ENCODE peak calls at places on chromosomes 12 and 14, in eight cellular contexts. One of them, this sample, is unnamed.

GRCh38 chr14:89185919-89186849 is 230.8 kb downstream of the FOXN3 start:
- DNase-seq in left lung: no peak
- DNase-seq in mucosa of descending colon: no peak
- DNase-seq in cardiac muscle cell: peak
- DNase-seq in AG09309: peak
- DNase-seq in epithelial cell of esophagus: peak
- DNase-seq in AG04450: peak
- DNase-seq in heart right ventricle: no peak
- DNase-seq in this sample: peak

GRCh38 chr12:9329019-9329418 is 120.8 kb upstream of the PZP start:
- DNase-seq in mucosa of descending colon: no peak
- DNase-seq in AG09309: no peak
- DNase-seq in epithelial cell of esophagus: no peak
- DNase-seq in AG04450: no peak
- DNase-seq in left lung: no peak
- DNase-seq in cardiac muscle cell: no peak
- DNase-seq in heart right ventricle: no peak
- DNase-seq in this sample: no peak

GRCh38 chr14:68792830-68793733 is at the start of gene ZFP36L1:
- DNase-seq in AG04450: peak
- DNase-seq in epithelial cell of esophagus: peak
- DNase-seq in left lung: peak
- DNase-seq in mucosa of descending colon: peak
- DNase-seq in heart right ventricle: peak
- DNase-seq in cardiac muscle cell: peak
- DNase-seq in AG09309: peak
- DNase-seq in this sample: peak

GRCh38 chr14:74525361-74525851 is 31.8 kb downstream of the ISCA2 start:
- DNase-seq in AG04450: no peak
- DNase-seq in heart right ventricle: no peak
- DNase-seq in epithelial cell of esophagus: no peak
- DNase-seq in cardiac muscle cell: no peak
- DNase-seq in left lung: no peak
- DNase-seq in mucosa of descending colon: no peak
- DNase-seq in AG09309: no peak
- DNase-seq in this sample: no peak

GRCh38 chr12:48946206-48946605 is 11.1 kb downstream of the ARF3 start:
- DNase-seq in AG09309: no peak
- DNase-seq in epithelial cell of esophagus: no peak
- DNase-seq in heart right ventricle: no peak
- DNase-seq in AG04450: peak
- DNase-seq in left lung: no peak
- DNase-seq in mucosa of descending colon: no peak
- DNase-seq in cardiac muscle cell: peak
- DNase-seq in this sample: peak

GRCh38 chr12:121494093-121494787 is 86.6 kb downstream of the KDM2B start:
- DNase-seq in mucosa of descending colon: no peak
- DNase-seq in epithelial cell of esophagus: peak
- DNase-seq in cardiac muscle cell: peak
- DNase-seq in heart right ventricle: peak
- DNase-seq in left lung: peak
- DNase-seq in AG09309: no peak
- DNase-seq in AG04450: peak
- DNase-seq in this sample: no peak

GRCh38 chr12:47373554-47374150 is 293.9 kb upstream of the AMIGO2 start:
- DNase-seq in AG09309: no peak
- DNase-seq in cardiac muscle cell: no peak
- DNase-seq in left lung: no peak
- DNase-seq in AG04450: no peak
- DNase-seq in heart right ventricle: no peak
- DNase-seq in mucosa of descending colon: no peak
- DNase-seq in epithelial cell of esophagus: no peak
- DNase-seq in this sample: no peak

GRCh38 chr12:66014818-66015217 is 115.7 kb downstream of the LLPH start:
- DNase-seq in cardiac muscle cell: peak
- DNase-seq in epithelial cell of esophagus: peak
- DNase-seq in AG04450: peak
- DNase-seq in AG09309: peak
- DNase-seq in left lung: no peak
- DNase-seq in heart right ventricle: no peak
- DNase-seq in mucosa of descending colon: no peak
- DNase-seq in this sample: no peak

GRCh38 chr12:79347852-79348251 is 342.9 kb downstream of the PAWR start:
- DNase-seq in heart right ventricle: no peak
- DNase-seq in epithelial cell of esophagus: no peak
- DNase-seq in AG09309: no peak
- DNase-seq in left lung: no peak
- DNase-seq in cardiac muscle cell: no peak
- DNase-seq in AG04450: no peak
- DNase-seq in mucosa of descending colon: no peak
- DNase-seq in this sample: no peak

DNA sequence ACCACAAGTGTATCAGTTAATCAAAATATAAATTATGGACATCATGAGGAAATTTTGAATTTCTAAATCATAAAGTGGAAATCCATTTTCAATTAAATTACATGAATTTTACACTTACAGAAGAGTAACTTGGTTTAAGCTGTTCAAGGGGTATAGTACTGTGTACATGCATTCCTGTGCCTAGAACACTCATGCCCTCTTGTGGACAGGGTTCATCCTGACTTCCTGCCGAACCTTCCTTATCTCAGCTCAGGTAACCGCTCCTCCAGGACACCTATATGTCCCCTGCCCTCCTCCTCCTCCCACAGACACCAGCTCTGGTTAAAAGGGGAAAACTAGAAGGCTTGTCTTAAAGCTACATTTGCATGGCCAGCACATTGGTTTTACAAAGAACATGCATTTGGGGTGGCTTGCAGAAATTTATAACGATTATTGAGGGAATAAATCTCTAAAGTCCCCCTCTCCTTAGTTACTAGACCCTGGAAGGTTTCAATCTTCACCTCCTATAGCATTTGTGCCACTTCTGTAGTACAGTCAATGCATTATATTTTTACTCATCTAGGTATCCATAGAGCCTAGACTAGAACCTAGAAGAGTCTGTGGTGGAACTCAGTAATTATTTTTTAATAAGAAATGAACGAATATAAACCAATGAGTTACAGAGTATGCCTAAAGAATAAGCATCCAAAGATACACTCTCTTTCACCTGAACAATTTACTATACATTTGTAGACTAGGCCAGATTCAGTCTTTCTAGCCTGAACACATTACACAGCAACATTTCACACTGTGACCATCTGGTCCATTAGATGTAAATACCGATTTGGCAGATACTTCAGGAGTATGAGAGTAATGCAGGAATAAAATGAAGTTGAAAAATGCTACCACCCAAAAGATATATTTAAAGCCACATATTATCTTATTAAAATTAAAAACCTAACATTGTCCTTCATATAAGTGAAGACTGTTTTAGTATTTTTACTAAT is 345.6 kb downstream of the PAWR start:
- DNase-seq in cardiac muscle cell: peak
- DNase-seq in heart right ventricle: peak
- DNase-seq in left lung: no peak
- DNase-seq in mucosa of descending colon: no peak
- DNase-seq in epithelial cell of esophagus: peak
- DNase-seq in AG04450: no peak
- DNase-seq in AG09309: no peak
- DNase-seq in this sample: peak
- TF ChIP-seq CTCF in cardiac muscle cell: peak
- TF ChIP-seq CTCF in heart right ventricle: peak
- TF ChIP-seq CTCF in left lung: peak
- TF ChIP-seq CTCF in mucosa of descending colon: no peak
- TF ChIP-seq CTCF in epithelial cell of esophagus: peak
- TF ChIP-seq CTCF in AG04450: peak
- TF ChIP-seq CTCF in AG09309: peak
- TF ChIP-seq CTCF in this sample: peak

GRCh38 chr14:61346221-61346620 is 24.8 kb downstream of the PRKCH start:
- DNase-seq in heart right ventricle: no peak
- DNase-seq in cardiac muscle cell: no peak
- DNase-seq in mucosa of descending colon: no peak
- DNase-seq in AG09309: no peak
- DNase-seq in left lung: no peak
- DNase-seq in epithelial cell of esophagus: peak
- DNase-seq in AG04450: no peak
- DNase-seq in this sample: no peak

GRCh38 chr14:61343991-61344405 is 22.6 kb downstream of the PRKCH start:
- DNase-seq in cardiac muscle cell: no peak
- DNase-seq in epithelial cell of esophagus: no peak
- DNase-seq in mucosa of descending colon: no peak
- DNase-seq in AG09309: no peak
- DNase-seq in left lung: no peak
- DNase-seq in heart right ventricle: no peak
- DNase-seq in AG04450: no peak
- DNase-seq in this sample: no peak

GRCh38 chr14:61343471-61343870 is 22.1 kb downstream of the PRKCH start:
- DNase-seq in mucosa of descending colon: no peak
- DNase-seq in epithelial cell of esophagus: peak
- DNase-seq in AG09309: no peak
- DNase-seq in AG04450: no peak
- DNase-seq in cardiac muscle cell: peak
- DNase-seq in left lung: no peak
- DNase-seq in heart right ventricle: no peak
- DNase-seq in this sample: no peak

GRCh38 chr14:61344437-61345143 is 23.2 kb downstream of the PRKCH start:
- DNase-seq in left lung: no peak
- DNase-seq in AG09309: no peak
- DNase-seq in cardiac muscle cell: no peak
- DNase-seq in heart right ventricle: no peak
- DNase-seq in epithelial cell of esophagus: no peak
- DNase-seq in mucosa of descending colon: no peak
- DNase-seq in AG04450: no peak
- DNase-seq in this sample: no peak

GRCh38 chr14:61345144-61345482 is 23.7 kb downstream of the PRKCH start:
- DNase-seq in mucosa of descending colon: no peak
- DNase-seq in AG09309: no peak
- DNase-seq in AG04450: no peak
- DNase-seq in left lung: no peak
- DNase-seq in heart right ventricle: no peak
- DNase-seq in cardiac muscle cell: no peak
- DNase-seq in epithelial cell of esophagus: no peak
- DNase-seq in this sample: no peak
- H3K4me3 ChIP-seq in mucosa of descending colon: no peak
- H3K4me3 ChIP-seq in AG09309: no peak
- H3K4me3 ChIP-seq in AG04450: no peak
- H3K4me3 ChIP-seq in left lung: no peak
- H3K4me3 ChIP-seq in heart right ventricle: no peak
- H3K4me3 ChIP-seq in cardiac muscle cell: no peak
- H3K4me3 ChIP-seq in epithelial cell of esophagus: no peak
- H3K4me3 ChIP-seq in this sample: no peak

GRCh38 chr12:112217647-112218046 is 92.3 kb downstream of the TRAFD1 start:
- DNase-seq in AG09309: no peak
- DNase-seq in heart right ventricle: no peak
- DNase-seq in cardiac muscle cell: no peak
- DNase-seq in left lung: no peak
- DNase-seq in AG04450: no peak
- DNase-seq in mucosa of descending colon: no peak
- DNase-seq in epithelial cell of esophagus: no peak
- DNase-seq in this sample: no peak

GRCh38 chr12:112216223-112216622 is 90.9 kb downstream of the TRAFD1 start:
- DNase-seq in mucosa of descending colon: no peak
- DNase-seq in cardiac muscle cell: no peak
- DNase-seq in epithelial cell of esophagus: no peak
- DNase-seq in AG04450: no peak
- DNase-seq in heart right ventricle: no peak
- DNase-seq in left lung: no peak
- DNase-seq in AG09309: no peak
- DNase-seq in this sample: no peak

GRCh38 chr12:112214064-112214463 is 88.7 kb downstream of the TRAFD1 start:
- DNase-seq in heart right ventricle: no peak
- DNase-seq in epithelial cell of esophagus: no peak
- DNase-seq in cardiac muscle cell: peak
- DNase-seq in mucosa of descending colon: no peak
- DNase-seq in left lung: no peak
- DNase-seq in AG09309: peak
- DNase-seq in AG04450: no peak
- DNase-seq in this sample: no peak

GRCh38 chr12:112218150-112218549 is 92.8 kb downstream of the TRAFD1 start:
- DNase-seq in epithelial cell of esophagus: peak
- DNase-seq in left lung: no peak
- DNase-seq in mucosa of descending colon: no peak
- DNase-seq in heart right ventricle: no peak
- DNase-seq in AG09309: no peak
- DNase-seq in AG04450: no peak
- DNase-seq in cardiac muscle cell: peak
- DNase-seq in this sample: no peak

DNA sequence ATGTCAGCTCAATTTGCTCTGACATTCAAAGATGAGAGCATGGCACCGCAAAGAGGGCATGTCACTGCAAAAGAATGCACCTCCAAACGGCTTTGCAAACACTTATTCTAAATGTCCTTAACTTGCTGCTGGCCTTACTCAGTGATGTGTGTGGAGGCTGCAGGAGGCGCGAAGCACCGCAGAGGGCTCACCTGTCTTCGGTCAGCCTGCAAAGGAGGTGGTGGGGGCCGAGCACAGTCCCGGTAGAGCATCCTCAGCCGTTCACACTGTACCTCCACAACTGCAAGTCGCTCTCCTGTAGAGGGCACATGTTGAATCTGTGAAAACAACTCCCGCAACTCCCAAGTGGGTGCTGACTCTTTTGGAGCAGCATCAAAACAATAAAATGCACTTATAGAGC is 93.8 kb downstream of the TRAFD1 start:
- DNase-seq in AG09309: no peak
- DNase-seq in AG04450: no peak
- DNase-seq in epithelial cell of esophagus: no peak
- DNase-seq in cardiac muscle cell: no peak
- DNase-seq in mucosa of descending colon: no peak
- DNase-seq in heart right ventricle: no peak
- DNase-seq in left lung: no peak
- DNase-seq in this sample: no peak
- TF ChIP-seq CTCF in AG09309: no peak
- TF ChIP-seq CTCF in AG04450: peak
- TF ChIP-seq CTCF in epithelial cell of esophagus: no peak
- TF ChIP-seq CTCF in cardiac muscle cell: no peak
- TF ChIP-seq CTCF in mucosa of descending colon: no peak
- TF ChIP-seq CTCF in heart right ventricle: no peak
- TF ChIP-seq CTCF in left lung: no peak
- TF ChIP-seq CTCF in this sample: no peak

GRCh38 chr14:73386342-73386741 is 72.0 kb downstream of the NUMB start:
- DNase-seq in AG04450: no peak
- DNase-seq in left lung: no peak
- DNase-seq in mucosa of descending colon: no peak
- DNase-seq in epithelial cell of esophagus: no peak
- DNase-seq in AG09309: no peak
- DNase-seq in heart right ventricle: no peak
- DNase-seq in cardiac muscle cell: peak
- DNase-seq in this sample: no peak

GRCh38 chr14:73381379-73382013 is 76.8 kb downstream of the NUMB start:
- DNase-seq in left lung: no peak
- DNase-seq in mucosa of descending colon: no peak
- DNase-seq in AG09309: no peak
- DNase-seq in heart right ventricle: no peak
- DNase-seq in epithelial cell of esophagus: peak
- DNase-seq in AG04450: no peak
- DNase-seq in cardiac muscle cell: no peak
- DNase-seq in this sample: no peak

GRCh38 chr14:73383356-73383755 is 75.0 kb downstream of the NUMB start:
- DNase-seq in left lung: no peak
- DNase-seq in cardiac muscle cell: no peak
- DNase-seq in AG09309: no peak
- DNase-seq in AG04450: no peak
- DNase-seq in heart right ventricle: no peak
- DNase-seq in epithelial cell of esophagus: no peak
- DNase-seq in mucosa of descending colon: no peak
- DNase-seq in this sample: no peak
- H3K4me3 ChIP-seq in left lung: no peak
- H3K4me3 ChIP-seq in cardiac muscle cell: no peak
- H3K4me3 ChIP-seq in AG09309: no peak
- H3K4me3 ChIP-seq in AG04450: no peak
- H3K4me3 ChIP-seq in heart right ventricle: no peak
- H3K4me3 ChIP-seq in epithelial cell of esophagus: no peak
- H3K4me3 ChIP-seq in mucosa of descending colon: no peak
- H3K4me3 ChIP-seq in this sample: no peak

This sample was measured in LNCaP clone FGC.